ENCODE peak calls at places on chromosomes 7 and 10, in five cellular contexts. P is aorta; X is cardiac muscle cell; M is CD8-positive, alpha-beta memory T cell; R is GM12878. J is an unnamed sample.
A peak's percentile ranks its signal among the peaks of the same experiment; 100 is the strongest.

GRCh38 chr7:149261321-149261828 is 621 bp upstream of the ZNF783 start:
- DNase-seq in M (no peak), P (no peak), X (peak; percentile 40), R (no peak), J (no peak)

GRCh38 chr7:73701357-73701995 is 18.0 kb downstream of the STX1A start:
- DNase-seq in R (no peak), M (no peak), P (no peak), X (peak; percentile 57), J (no peak)

GRCh38 chr10:12614390-12615003 is 265.1 kb downstream of the CAMK1D start:
- DNase-seq in R (no peak), M (no peak), P (no peak), X (no peak), J (no peak)

GRCh38 chr10:131354380-131354779 is 42.9 kb upstream of the TCERG1L start:
- DNase-seq in R (no peak), P (no peak), X (no peak), M (no peak), J (no peak)

GRCh38 chr7:139936760-139937310 is 107.8 kb downstream of the TBXAS1 start:
- DNase-seq in R (no peak), X (peak; percentile 96), P (no peak), M (no peak), J (no peak)

GRCh38 chr7:158094671-158095256 is 492.9 kb downstream of the PTPRN2 start:
- DNase-seq in X (no peak), M (no peak), P (no peak), R (no peak), J (no peak)

GRCh38 chr7:31883761-31884164 is 186.4 kb downstream of the PDE1C start:
- DNase-seq in R (no peak), P (no peak), M (no peak), X (peak; percentile 59), J (peak; percentile 68)

GRCh38 chr10:29482591-29483421 is 152.0 kb downstream of the SVIL start:
- DNase-seq in R (no peak), P (no peak), M (peak; percentile 5), X (peak; percentile 65), J (no peak)

GRCh38 chr7:77778535-77778934 is 19.7 kb downstream of the TMEM60 start:
- DNase-seq in P (no peak), X (no peak), M (no peak), R (no peak), J (no peak)

GRCh38 chr10:126931548-126931947 is 26.3 kb downstream of the DOCK1 start:
- DNase-seq in M (no peak), P (no peak), R (no peak), X (no peak), J (no peak)

GRCh38 chr7:44750921-44751571 is 2.4 kb downstream of the ZMIZ2 start:
- DNase-seq in M (peak; percentile 43), P (no peak), X (no peak), R (peak; percentile 81), J (peak; percentile 76)

GRCh38 chr10:12780634-12781601 is 220.6 kb downstream of the CCDC3 start:
- DNase-seq in X (peak; percentile 48), P (no peak), M (no peak), R (no peak), J (no peak)

GRCh38 chr10:118422241-118422640 is 80.1 kb upstream of the FAM204A start:
- DNase-seq in P (no peak), R (no peak), X (no peak), M (no peak), J (no peak)
- H3K27me3 ChIP-seq in P (peaks cover 2% of the 10 kb centered on the region), R (no peaks in the 10 kb centered on the region), X (peaks cover 13% of the 10 kb centered on the region), M (no peaks in the 10 kb centered on the region), J (no peaks in the 10 kb centered on the region)

DNA sequence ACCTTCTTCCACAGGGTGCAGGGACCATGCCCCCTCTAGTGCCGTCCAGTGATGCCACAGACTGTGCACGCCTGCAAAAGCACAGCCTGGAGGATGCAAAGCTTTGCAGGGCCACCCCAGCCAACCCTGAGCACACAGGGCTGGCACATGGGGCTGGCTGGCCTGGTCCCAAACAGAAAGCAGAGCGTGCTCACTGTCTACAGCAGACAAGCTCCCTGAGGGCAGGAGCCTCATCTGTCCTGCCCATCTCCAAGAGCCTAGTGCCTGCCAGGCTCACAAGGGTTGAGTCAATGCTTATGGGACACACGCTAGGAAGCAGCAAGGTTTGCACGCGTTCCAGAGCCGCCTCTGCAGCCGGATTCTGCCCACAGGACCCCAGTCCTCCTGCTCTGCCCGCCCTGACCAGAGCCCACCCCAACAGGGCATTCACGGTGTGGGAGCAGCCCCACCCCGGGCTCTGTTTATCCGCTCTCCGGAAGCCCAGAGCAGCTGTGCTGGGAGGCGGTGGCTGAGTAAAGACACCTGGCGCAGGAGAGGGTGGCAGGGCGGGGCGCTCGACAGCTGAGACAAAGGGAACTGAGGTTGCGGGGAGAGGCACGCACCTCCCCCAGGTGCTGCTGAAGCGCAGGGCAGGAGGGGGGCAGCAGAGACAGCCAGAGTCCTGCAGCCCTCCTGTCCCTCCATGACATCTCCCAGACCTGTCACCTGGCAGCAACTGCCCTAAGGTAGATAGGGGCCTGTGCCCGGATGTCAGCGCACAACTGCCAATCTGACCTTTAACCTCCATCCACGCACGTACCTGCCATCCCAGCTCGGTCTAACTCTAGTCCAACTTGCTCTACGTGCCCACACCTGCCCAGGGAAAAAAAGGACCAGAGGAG is 4.3 kb downstream of the KCNH2 start:
- DNase-seq in X (no peak), P (no peak), R (no peak), M (no peak), J (no peak)
- H3K36me3 ChIP-seq in X (peaks cover 7% of the 10 kb centered on the region), P (no peaks in the 10 kb centered on the region), R (no peaks in the 10 kb centered on the region), M (no peaks in the 10 kb centered on the region), J (no peaks in the 10 kb centered on the region)

DNA sequence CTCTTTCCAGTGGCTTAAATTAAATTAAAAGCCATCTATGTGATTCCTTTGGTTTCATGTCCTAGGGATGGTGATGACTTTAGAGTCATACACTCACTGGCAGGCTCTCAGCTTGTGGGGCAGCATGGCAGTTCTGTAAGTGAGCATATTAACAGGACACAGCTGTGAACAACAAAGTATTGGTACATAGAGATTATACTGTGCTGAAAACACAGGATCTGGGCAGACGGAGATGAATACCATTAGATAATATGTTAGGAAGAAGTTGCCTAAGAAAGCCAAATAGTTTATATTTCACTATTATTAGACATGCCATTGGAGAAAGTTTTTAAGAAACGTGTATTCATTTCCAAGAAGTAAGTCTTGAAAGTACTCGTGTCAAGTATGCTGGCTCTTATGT is 274.6 kb downstream of the INHBA start:
- DNase-seq in P (no peak), X (peak; percentile 38), M (no peak), R (no peak), J (no peak)
- H3K4me3 ChIP-seq in P (no peak overlapping the region), X (no peak overlapping the region), M (no peak overlapping the region), R (no peak overlapping the region), J (no peak overlapping the region)

DNA sequence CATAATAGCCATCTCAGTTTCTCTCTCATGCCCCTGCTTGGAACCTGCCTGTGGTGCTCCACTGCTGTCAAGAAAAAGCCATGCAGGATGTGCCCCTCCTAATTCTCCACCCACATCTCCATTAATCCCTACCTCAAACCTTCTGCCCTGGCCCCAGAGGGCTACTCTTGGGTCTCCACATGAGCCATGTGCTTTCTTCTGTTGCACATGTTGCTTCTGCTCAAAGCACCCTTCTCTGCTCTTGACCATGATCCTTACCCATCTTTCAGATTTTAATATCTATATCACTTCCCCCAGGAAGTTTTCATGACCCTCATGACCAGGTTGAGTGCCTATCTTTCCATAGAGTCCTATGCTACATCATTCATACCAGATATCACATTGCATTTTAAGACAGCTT is 514.2 kb downstream of the RPS24 start:
- DNase-seq in X (no peak), M (no peak), P (no peak), R (no peak), J (no peak)
- H3K27me3 ChIP-seq in X (no peaks in the 10 kb centered on the region), M (no peaks in the 10 kb centered on the region), P (no peaks in the 10 kb centered on the region), R (no peaks in the 10 kb centered on the region), J (peaks cover 3% of the 10 kb centered on the region)

GRCh38 chr7:12619461-12620069 is 49.0 kb downstream of the SCIN start:
- DNase-seq in R (no peak), M (no peak), P (no peak), X (no peak), J (no peak)
- H3K36me3 ChIP-seq in R (no peaks in the 10 kb centered on the region), M (no peaks in the 10 kb centered on the region), P (no peaks in the 10 kb centered on the region), X (no peaks in the 10 kb centered on the region), J (no peaks in the 10 kb centered on the region)

GRCh38 chr10:75398238-75398629 is 3.3 kb downstream of the ZNF503 start:
- DNase-seq in X (no peak), R (no peak), P (no peak), M (no peak), J (no peak)
- H3K4me3 ChIP-seq in X (peak overlapping the region; percentile 97), R (no peak overlapping the region), P (no peak overlapping the region), M (no peak overlapping the region), J (no peak overlapping the region)

GRCh38 chr7:103985565-103986126 is 3.8 kb downstream of the RELN start:
- DNase-seq in R (no peak), X (no peak), P (no peak), M (no peak), J (no peak)

GRCh38 chr7:103983201-103983977 is 6.1 kb downstream of the RELN start:
- DNase-seq in M (no peak), X (no peak), R (no peak), P (no peak), J (no peak)

GRCh38 chr7:103987455-103987854 is 2.0 kb downstream of the RELN start:
- DNase-seq in P (no peak), M (no peak), R (no peak), X (no peak), J (no peak)

GRCh38 chr7:103981003-103981423 is 8.4 kb downstream of the RELN start:
- DNase-seq in R (no peak), P (no peak), X (no peak), M (no peak), J (no peak)

GRCh38 chr7:103984050-103984449 is 5.4 kb downstream of the RELN start:
- DNase-seq in X (no peak), R (no peak), P (no peak), M (no peak), J (no peak)
- H3K27me3 ChIP-seq in X (no peaks in the 10 kb centered on the region), R (peaks cover 2% of the 10 kb centered on the region), P (peaks cover 2% of the 10 kb centered on the region), M (no peaks in the 10 kb centered on the region), J (peaks cover 1% of the 10 kb centered on the region)

GRCh38 chr10:73762915-73763314 is 18.7 kb downstream of the SEC24C start:
- DNase-seq in P (no peak), R (no peak), M (no peak), X (no peak), J (no peak)
- H3K36me3 ChIP-seq in P (peaks cover 23% of the 10 kb centered on the region), R (peaks cover 36% of the 10 kb centered on the region), M (peaks cover 71% of the 10 kb centered on the region), X (peaks cover 71% of the 10 kb centered on the region), J (peaks cover 51% of the 10 kb centered on the region)

J was measured in GM06990.